ENCODE peak calls at places on chromosomes 12 and 14, in nine cellular contexts. P, G, O, Y, N, M, L, B and D are unnamed samples. For H3K27me3, the result is how much of the 10 kb centered on the place peaks cover.

GRCh38 chr14:75612157-75612556 is 33.7 kb downstream of the FLVCR2 start:
- DNase-seq in P (no peak), N (no peak), Y (no peak), O (no peak), M (no peak), L (no peak), G (no peak), B (no peak), D (no peak)

GRCh38 chr12:95118788-95119179 is 45.4 kb upstream of the NR2C1 start:
- DNase-seq in B (peak), M (peak), Y (no peak), N (no peak), L (no peak), O (no peak), P (no peak), G (no peak), D (no peak)

GRCh38 chr12:93002278-93003054 is 73.4 kb upstream of the EEA1 start:
- DNase-seq in P (peak), N (no peak), Y (no peak), L (peak), G (peak), O (no peak), B (peak), M (no peak), D (peak)

GRCh38 chr12:77152623-77153193 is 87.3 kb upstream of the E2F7 start:
- DNase-seq in B (peak), M (no peak), O (no peak), Y (no peak), G (no peak), P (peak), L (peak), N (no peak), D (peak)

GRCh38 chr12:57893460-57894353 is 47.2 kb upstream of the CTDSP2 start:
- DNase-seq in M (peak), G (peak), B (peak), O (peak), Y (no peak), N (peak), L (peak), P (peak), D (peak)

GRCh38 chr12:116381744-116382455 is 104.4 kb upstream of the MED13L start:
- DNase-seq in L (peak), O (no peak), P (no peak), Y (no peak), M (no peak), N (no peak), G (no peak), B (peak), D (peak)

GRCh38 chr12:116202940-116203339 is 74.6 kb downstream of the MED13L start:
- DNase-seq in O (no peak), N (no peak), P (no peak), G (no peak), Y (no peak), B (peak), L (no peak), M (no peak), D (peak)

GRCh38 chr12:109209082-109209481 is 92.7 kb downstream of the ACACB start:
- DNase-seq in N (no peak), Y (no peak), G (no peak), B (no peak), L (no peak), O (no peak), P (no peak), M (no peak), D (no peak)

GRCh38 chr14:50035214-50035613 is 81.2 kb downstream of the VCPKMT start:
- DNase-seq in O (no peak), L (no peak), M (no peak), P (no peak), G (no peak), N (no peak), B (no peak), Y (no peak), D (no peak)

GRCh38 chr14:22314183-22314820 is 274.7 kb downstream of the DAD1 start:
- DNase-seq in Y (no peak), B (peak), O (no peak), G (peak), P (no peak), L (no peak), N (no peak), M (peak), D (peak)

GRCh38 chr12:116053479-116054195 is 223.9 kb downstream of the MED13L start:
- DNase-seq in L (no peak), N (peak), B (peak), P (peak), M (peak), Y (no peak), G (peak), O (peak), D (peak)

GRCh38 chr12:356276-356988 is 32.7 kb downstream of the KDM5A start:
- DNase-seq in P (no peak), Y (no peak), N (no peak), L (no peak), O (no peak), B (peak), M (no peak), G (no peak), D (peak)

GRCh38 chr12:359091-359490 is 30.0 kb downstream of the KDM5A start:
- DNase-seq in Y (no peak), O (no peak), L (no peak), B (no peak), P (no peak), G (no peak), M (no peak), N (no peak), D (no peak)
- H3K27me3 ChIP-seq in Y (under half), O (under half), L (under half), B (under half), P (under half), G (under half), M (under half), N (under half), D (under half)

GRCh38 chr12:15472036-15472435 is 149.7 kb downstream of the PTPRO start:
- DNase-seq in M (no peak), N (no peak), B (no peak), Y (no peak), G (no peak), P (no peak), O (no peak), L (no peak), D (no peak)

GRCh38 chr12:15474766-15475165 is 152.5 kb downstream of the PTPRO start:
- DNase-seq in L (no peak), O (no peak), Y (no peak), G (no peak), M (no peak), B (no peak), N (no peak), P (no peak), D (no peak)

GRCh38 chr12:15477761-15478160 is 155.5 kb downstream of the PTPRO start:
- DNase-seq in O (no peak), G (no peak), P (no peak), N (no peak), M (no peak), Y (no peak), L (no peak), B (no peak), D (no peak)
- TF ChIP-seq CTCF in O (no peak), G (no peak), P (no peak), N (no peak), M (no peak), Y (no peak), L (no peak), B (no peak), D (no peak)

GRCh38 chr12:120563495-120563894 is 17.7 kb downstream of the POP5 start:
- DNase-seq in G (no peak), N (no peak), P (no peak), L (no peak), M (no peak), B (no peak), O (no peak), Y (no peak), D (no peak)
- H3K4me3 ChIP-seq in G (no peak), N (no peak), P (no peak), L (no peak), M (no peak), B (no peak), O (no peak), Y (no peak), D (no peak)

DNA sequence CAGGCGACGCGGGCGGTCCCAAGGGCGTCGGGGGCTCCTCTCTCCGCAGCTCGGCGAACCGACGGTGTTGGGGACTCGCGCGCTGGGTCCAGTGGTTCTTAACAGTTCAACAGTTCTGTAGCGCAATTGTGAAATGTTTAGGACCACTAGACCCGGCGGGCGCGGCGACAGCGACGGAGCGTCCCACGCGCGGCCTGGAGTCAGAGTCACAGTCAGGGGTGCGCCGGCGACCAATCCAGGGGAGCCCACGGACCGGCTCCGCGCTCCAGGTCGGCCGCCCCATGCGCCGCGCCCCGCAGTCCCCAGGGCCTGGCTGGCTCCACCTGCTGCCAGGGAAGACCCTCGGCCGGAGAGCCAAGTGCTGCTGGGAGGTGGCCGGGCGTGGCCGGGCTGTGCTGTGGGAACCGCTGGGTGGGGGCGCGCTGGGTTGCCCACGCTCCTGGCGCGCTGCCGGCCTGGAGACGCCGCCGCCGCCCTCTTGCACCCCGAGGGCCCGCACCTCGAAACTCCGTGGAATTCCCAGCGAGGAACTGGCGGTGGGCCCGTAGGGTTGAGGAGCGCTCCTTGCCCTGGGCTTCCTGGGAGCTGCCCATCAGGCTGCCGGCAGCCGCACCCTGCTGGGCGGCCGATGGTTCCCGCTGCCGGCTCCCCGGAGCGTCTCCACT is 20.9 kb upstream of the KIF26A start:
- DNase-seq in B (no peak), N (peak), P (no peak), O (peak), Y (no peak), M (no peak), G (no peak), L (no peak), D (no peak)
- H3K27me3 ChIP-seq in B (under half), N (under half), P (under half), O (under half), Y (under half), M (under half), G (under half), L (under half), D (under half)

GRCh38 chr12:39587247-39587646 is 32.4 kb downstream of the ABCD2 start:
- DNase-seq in L (no peak), N (no peak), G (peak), P (no peak), B (no peak), M (no peak), Y (no peak), O (no peak), D (peak)
- TF ChIP-seq CTCF in L (peak), N (peak), G (peak), P (no peak), B (peak), M (peak), Y (peak), O (peak), D (peak)